ENCODE peak calls at places on chromosomes 4 and X, in four cellular contexts. One of them, this sample, is unnamed. For H3K9me3, the result is how much of the 10 kb centered on the place peaks cover.

GRCh38 chr4:158968961-158969360 is 133.9 kb upstream of the RAPGEF2 start:
- DNase-seq in cardiac muscle cell: no peak
- DNase-seq in ascending aorta: no peak
- DNase-seq in esophagus squamous epithelium: no peak
- DNase-seq in this sample: no peak

GRCh38 chr4:99144070-99144469 is at the start of gene ADH4:
- DNase-seq in cardiac muscle cell: no peak
- DNase-seq in ascending aorta: no peak
- DNase-seq in esophagus squamous epithelium: no peak
- DNase-seq in this sample: no peak

GRCh38 chr4:15725608-15726007 is 22.7 kb downstream of the BST1 start:
- DNase-seq in cardiac muscle cell: no peak
- DNase-seq in ascending aorta: no peak
- DNase-seq in esophagus squamous epithelium: no peak
- DNase-seq in this sample: no peak

GRCh38 chr4:110175634-110176033 is 22.8 kb downstream of the ELOVL6 start:
- DNase-seq in cardiac muscle cell: no peak
- DNase-seq in ascending aorta: no peak
- DNase-seq in esophagus squamous epithelium: no peak
- DNase-seq in this sample: no peak

GRCh38 chrX:111182938-111183337 is 86.9 kb downstream of the PAK3 start:
- DNase-seq in cardiac muscle cell: no peak
- DNase-seq in ascending aorta: no peak
- DNase-seq in esophagus squamous epithelium: no peak
- DNase-seq in this sample: no peak

GRCh38 chr4:144646523-144647094 is 653 bp downstream of the HHIP start:
- DNase-seq in cardiac muscle cell: peak
- DNase-seq in ascending aorta: no peak
- DNase-seq in esophagus squamous epithelium: no peak
- DNase-seq in this sample: no peak

GRCh38 chr4:71980976-71981375 is 50.8 kb upstream of the NPFFR2 start:
- DNase-seq in cardiac muscle cell: no peak
- DNase-seq in ascending aorta: no peak
- DNase-seq in esophagus squamous epithelium: no peak
- DNase-seq in this sample: no peak

GRCh38 chr4:172177382-172177781 is 364.2 kb downstream of the GALNTL6 start:
- DNase-seq in cardiac muscle cell: no peak
- DNase-seq in ascending aorta: no peak
- DNase-seq in esophagus squamous epithelium: no peak
- DNase-seq in this sample: no peak

GRCh38 chr4:70765368-70765767 is 43.6 kb downstream of the RUFY3 start:
- DNase-seq in cardiac muscle cell: no peak
- DNase-seq in ascending aorta: no peak
- DNase-seq in esophagus squamous epithelium: no peak
- DNase-seq in this sample: no peak

GRCh38 chrX:54978448-54978847 is 15.5 kb downstream of the PFKFB1 start:
- DNase-seq in cardiac muscle cell: no peak
- DNase-seq in ascending aorta: no peak
- DNase-seq in esophagus squamous epithelium: no peak
- DNase-seq in this sample: no peak
- H3K9me3 ChIP-seq in cardiac muscle cell: under half
- H3K9me3 ChIP-seq in ascending aorta: under half
- H3K9me3 ChIP-seq in esophagus squamous epithelium: under half
- H3K9me3 ChIP-seq in this sample: under half

DNA sequence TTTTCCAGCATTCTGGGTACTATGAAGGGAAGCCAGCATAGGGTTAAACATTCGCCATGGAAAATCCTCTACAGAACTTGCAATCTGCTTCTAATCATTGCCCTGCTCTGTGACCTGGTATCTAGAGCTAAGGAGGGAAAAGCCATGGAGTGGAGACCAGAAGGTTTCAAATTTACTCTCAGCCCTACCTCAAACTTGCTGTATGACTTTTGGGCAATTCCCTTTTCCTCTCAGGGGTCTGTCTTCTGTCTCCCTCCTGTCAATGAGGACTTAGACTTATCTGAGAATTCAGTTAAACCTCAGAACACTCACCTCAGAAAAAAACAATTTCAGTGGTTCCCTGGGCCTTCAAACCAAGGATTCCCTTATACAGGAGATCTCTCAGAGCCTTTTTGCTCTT is 29.1 kb downstream of the ARHGEF9 start:
- DNase-seq in cardiac muscle cell: no peak
- DNase-seq in ascending aorta: no peak
- DNase-seq in esophagus squamous epithelium: no peak
- DNase-seq in this sample: no peak
- H3K4me3 ChIP-seq in cardiac muscle cell: peak
- H3K4me3 ChIP-seq in ascending aorta: peak
- H3K4me3 ChIP-seq in esophagus squamous epithelium: no peak
- H3K4me3 ChIP-seq in this sample: peak

DNA sequence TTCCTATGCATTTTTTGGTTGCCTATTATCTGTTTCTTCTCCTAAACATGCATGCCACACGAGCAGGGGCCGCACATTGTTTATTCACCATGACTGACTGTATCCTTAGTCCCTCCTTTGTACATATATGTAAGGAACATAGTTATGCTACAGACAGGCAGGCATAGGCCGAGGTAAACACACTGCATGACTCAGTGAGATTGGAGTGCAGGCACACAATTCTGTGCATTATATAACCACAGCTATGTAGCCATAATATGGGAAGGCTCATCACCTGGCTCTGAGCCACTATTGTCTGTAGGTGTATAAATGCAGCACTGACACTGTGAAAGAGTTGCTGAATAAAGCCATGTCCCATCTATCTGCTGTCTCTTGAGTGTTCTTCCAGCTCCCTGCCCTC is 431.6 kb downstream of the IDS start:
- DNase-seq in cardiac muscle cell: no peak
- DNase-seq in ascending aorta: no peak
- DNase-seq in esophagus squamous epithelium: no peak
- DNase-seq in this sample: no peak
- H3K9me3 ChIP-seq in cardiac muscle cell: under half
- H3K9me3 ChIP-seq in ascending aorta: under half
- H3K9me3 ChIP-seq in esophagus squamous epithelium: under half
- H3K9me3 ChIP-seq in this sample: under half

GRCh38 chr4:165191814-165192499 is 15.4 kb upstream of the KLHL2 start:
- DNase-seq in cardiac muscle cell: no peak
- DNase-seq in ascending aorta: no peak
- DNase-seq in esophagus squamous epithelium: no peak
- DNase-seq in this sample: no peak
- H3K4me3 ChIP-seq in cardiac muscle cell: no peak
- H3K4me3 ChIP-seq in ascending aorta: no peak
- H3K4me3 ChIP-seq in esophagus squamous epithelium: no peak
- H3K4me3 ChIP-seq in this sample: no peak

DNA sequence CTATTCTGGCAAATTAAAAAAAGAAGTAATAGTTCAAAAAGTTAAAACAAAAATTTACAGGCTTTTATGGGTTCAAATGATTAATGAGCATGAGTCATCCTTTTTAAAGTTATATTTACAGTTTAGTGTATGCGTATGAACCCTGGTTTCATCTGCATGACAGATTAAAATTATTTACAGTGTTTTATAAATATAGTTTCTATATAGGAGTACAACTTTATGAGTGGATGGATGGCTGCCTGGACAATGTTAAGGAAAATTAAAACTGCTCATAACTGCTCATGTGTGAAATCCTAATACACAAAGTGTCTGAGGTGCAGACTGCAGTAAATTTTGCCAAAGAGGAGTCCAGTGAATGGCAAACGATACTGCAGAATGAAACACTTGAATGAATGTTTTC is 985.8 kb upstream of the PCDH7 start:
- DNase-seq in cardiac muscle cell: no peak
- DNase-seq in ascending aorta: no peak
- DNase-seq in esophagus squamous epithelium: no peak
- DNase-seq in this sample: no peak
- H3K9me3 ChIP-seq in cardiac muscle cell: under half
- H3K9me3 ChIP-seq in ascending aorta: under half
- H3K9me3 ChIP-seq in esophagus squamous epithelium: under half
- H3K9me3 ChIP-seq in this sample: under half

GRCh38 chrX:115913575-115913974 is 257.0 kb upstream of the AGTR2 start:
- DNase-seq in cardiac muscle cell: no peak
- DNase-seq in ascending aorta: no peak
- DNase-seq in esophagus squamous epithelium: no peak
- DNase-seq in this sample: no peak
- H3K4me3 ChIP-seq in cardiac muscle cell: no peak
- H3K4me3 ChIP-seq in ascending aorta: no peak
- H3K4me3 ChIP-seq in esophagus squamous epithelium: no peak
- H3K4me3 ChIP-seq in this sample: no peak

This sample was measured in thoracic aorta.